ENCODE peak calls at places on chromosome 9, in nine cellular contexts. L is GM20000, W is fibroblast of mammary gland, E is activated B cell treated with CpG ODN at 0.5 μM for 24 hours, H is prostate gland, Q is body of pancreas, B is cardiac muscle cell, X is ovary, V is lower lobe of right lung. J is an unnamed sample.

GRCh38 chr9:92974161-92974661 is 26.9 kb downstream of the FGD3 start:
- DNase-seq in Q (peak), L (no peak), W (no peak), X (no peak), E (no peak), V (peak), B (no peak), H (no peak), J (no peak)

GRCh38 chr9:110337727-110338522 is at the start of gene TXNDC8:
- DNase-seq in E (no peak), B (peak), W (peak), H (no peak), X (no peak), Q (no peak), L (no peak), V (no peak), J (no peak)

GRCh38 chr9:92520837-92521236 is 15.0 kb downstream of the ECM2 start:
- DNase-seq in E (no peak), X (no peak), Q (no peak), W (no peak), H (no peak), B (no peak), L (no peak), V (no peak), J (no peak)

GRCh38 chr9:98034593-98035546 is 21.7 kb upstream of the NANS start:
- DNase-seq in Q (peak), B (peak), V (peak), X (peak), L (peak), E (peak), H (peak), W (peak), J (peak)

GRCh38 chr9:120545691-120546565 is 34.0 kb downstream of the CDK5RAP2 start:
- DNase-seq in H (no peak), B (no peak), L (no peak), W (no peak), V (no peak), Q (no peak), X (no peak), E (no peak), J (no peak)

GRCh38 chr9:10690546-10690945 is 77.7 kb upstream of the PTPRD start:
- DNase-seq in X (no peak), B (no peak), E (no peak), H (no peak), Q (no peak), L (no peak), V (no peak), W (no peak), J (no peak)

GRCh38 chr9:17402309-17402708 is 176.6 kb upstream of the SH3GL2 start:
- DNase-seq in H (no peak), L (no peak), W (peak), B (peak), X (no peak), V (no peak), E (no peak), Q (no peak), J (no peak)

GRCh38 chr9:109821711-109822110 is 41.7 kb downstream of the PALM2AKAP2 start:
- DNase-seq in Q (no peak), L (no peak), B (no peak), V (no peak), X (no peak), E (no peak), W (no peak), H (no peak), J (no peak)

GRCh38 chr9:6759114-6759977 is 1.6 kb downstream of the KDM4C start:
- DNase-seq in H (peak), X (peak), W (peak), E (no peak), V (no peak), L (peak), B (peak), Q (peak), J (no peak)

GRCh38 chr9:38026021-38026809 is 42.8 kb downstream of the SHB start:
- DNase-seq in Q (peak), V (no peak), H (no peak), B (peak), W (peak), X (peak), E (no peak), L (no peak), J (no peak)

GRCh38 chr9:85310531-85311070 is 431.2 kb downstream of the AGTPBP1 start:
- DNase-seq in X (no peak), W (peak), V (no peak), L (no peak), B (no peak), E (no peak), Q (no peak), H (no peak), J (no peak)

GRCh38 chr9:128625391-128626145 is 31.1 kb downstream of the DYNC2I2 start:
- DNase-seq in Q (peak), E (no peak), B (no peak), W (peak), H (no peak), V (peak), L (no peak), X (peak), J (no peak)

GRCh38 chr9:121085661-121086060 is 10.9 kb downstream of the CNTRL start:
- DNase-seq in E (no peak), L (no peak), H (no peak), Q (no peak), X (no peak), V (no peak), B (no peak), W (peak), J (no peak)

GRCh38 chr9:2889023-2889422 is 45.1 kb upstream of the PUM3 start:
- DNase-seq in B (no peak), L (no peak), Q (no peak), H (no peak), V (no peak), W (no peak), E (no peak), X (no peak), J (no peak)

GRCh38 chr9:109224751-109225150 is 57.7 kb upstream of the FRRS1L start:
- DNase-seq in E (no peak), W (no peak), V (no peak), Q (no peak), B (no peak), L (no peak), X (no peak), H (no peak), J (no peak)

GRCh38 chr9:98465799-98466198 is 210.3 kb upstream of the TBC1D2 start:
- DNase-seq in W (no peak), Q (no peak), H (no peak), L (no peak), B (no peak), X (no peak), E (no peak), V (no peak), J (no peak)

GRCh38 chr9:4674783-4675182 is 4.6 kb upstream of the CDC37L1 start:
- DNase-seq in B (peak), W (peak), L (no peak), V (no peak), E (no peak), X (no peak), Q (no peak), H (peak), J (no peak)

GRCh38 chr9:112380102-112380581 is at the start of gene HSDL2:
- DNase-seq in W (peak), E (no peak), V (no peak), H (no peak), B (peak), X (no peak), Q (peak), L (peak), J (no peak)

GRCh38 chr9:70587143-70587710 is 172.8 kb upstream of the KLF9 start:
- DNase-seq in B (peak), X (peak), L (no peak), Q (no peak), W (peak), H (no peak), V (no peak), E (no peak), J (no peak)

GRCh38 chr9:105413486-105414068 is 34.3 kb upstream of the FSD1L start:
- DNase-seq in L (no peak), B (peak), V (no peak), H (no peak), W (peak), E (no peak), Q (peak), X (no peak), J (no peak)

GRCh38 chr9:98220911-98221310 is 28.5 kb upstream of the CORO2A start:
- DNase-seq in W (no peak), X (no peak), V (no peak), E (no peak), Q (no peak), H (no peak), L (no peak), B (no peak), J (peak)

GRCh38 chr9:11893331-11893730 is 799.9 kb upstream of the TYRP1 start:
- DNase-seq in H (no peak), L (no peak), B (no peak), E (no peak), W (peak), V (no peak), X (no peak), Q (no peak), J (no peak)

GRCh38 chr9:126326228-126327015 is at the start of gene MVB12B:
- DNase-seq in H (peak), L (peak), W (no peak), Q (peak), B (peak), E (peak), X (peak), V (peak), J (no peak)

GRCh38 chr9:70352356-70352755 is 62.1 kb downstream of the KLF9 start:
- DNase-seq in L (no peak), W (peak), B (peak), X (no peak), H (no peak), V (no peak), E (no peak), Q (no peak), J (no peak)

GRCh38 chr9:110007477-110008270 is 200.3 kb downstream of the C9orf152 start:
- DNase-seq in X (no peak), B (no peak), E (no peak), H (no peak), V (no peak), L (no peak), W (no peak), Q (no peak), J (no peak)

GRCh38 chr9:5838884-5839571 is 6.1 kb upstream of the ERMP1 start:
- DNase-seq in X (no peak), V (no peak), H (no peak), W (peak), E (no peak), B (peak), L (no peak), Q (peak), J (no peak)

GRCh38 chr9:65410926-65411325 is 125.9 kb upstream of the FOXD4L5 start:
- DNase-seq in W (no peak), B (no peak), V (no peak), H (no peak), X (no peak), E (no peak), L (no peak), Q (no peak), J (peak)

GRCh38 chr9:3863686-3864085 is 337.9 kb upstream of the RFX3 start:
- DNase-seq in L (no peak), W (peak), X (no peak), Q (no peak), E (no peak), V (no peak), B (peak), H (no peak), J (no peak)

GRCh38 chr9:38374847-38375571 is 17.5 kb upstream of the ALDH1B1 start:
- DNase-seq in Q (no peak), V (no peak), X (no peak), L (no peak), W (no peak), H (no peak), B (no peak), E (no peak), J (no peak)

DNA sequence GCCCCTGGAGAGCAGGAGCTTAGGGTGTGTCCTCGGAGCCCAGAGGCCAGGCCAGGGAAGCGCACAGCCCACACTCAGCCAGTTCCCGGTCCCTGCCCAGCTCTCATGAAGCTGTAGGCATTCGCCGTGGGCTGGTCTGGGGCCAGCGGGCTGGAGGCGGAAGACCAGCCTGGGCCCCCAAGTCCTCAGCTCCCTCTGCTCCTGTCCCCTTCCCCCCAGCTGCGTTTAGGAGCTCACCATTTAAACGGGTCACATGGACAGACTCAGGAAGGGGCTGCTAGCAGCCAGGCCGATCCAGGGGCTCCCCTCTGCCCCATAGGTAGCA is 17.4 kb downstream of the DNLZ start:
- DNase-seq in X (no peak), B (no peak), Q (no peak), E (no peak), L (no peak), W (no peak), H (no peak), V (no peak), J (no peak)
- TF ChIP-seq CTCF in X (no peak), B (no peak), Q (no peak), E (no peak), L (no peak), W (no peak), H (no peak), V (no peak), J (no peak)

GRCh38 chr9:133375116-133375723 is 640 bp downstream of the SURF4 start:
- DNase-seq in E (no peak), W (peak), V (no peak), H (peak), Q (peak), B (peak), X (no peak), L (peak), J (no peak)
- TF ChIP-seq CTCF in E (no peak), W (no peak), V (no peak), H (no peak), Q (no peak), B (no peak), X (no peak), L (no peak), J (no peak)

GRCh38 chr9:81621785-81622243 is 67.5 kb downstream of the TLE1 start:
- DNase-seq in L (no peak), W (no peak), Q (no peak), B (no peak), V (no peak), H (no peak), E (no peak), X (no peak), J (no peak)

GRCh38 chr9:81618923-81619322 is 70.4 kb downstream of the TLE1 start:
- DNase-seq in W (no peak), E (no peak), X (no peak), V (no peak), B (no peak), L (no peak), Q (no peak), H (no peak), J (no peak)

GRCh38 chr9:81621111-81621510 is 68.2 kb downstream of the TLE1 start:
- DNase-seq in E (no peak), B (no peak), L (no peak), Q (no peak), V (no peak), W (no peak), H (no peak), X (no peak), J (no peak)

GRCh38 chr9:81619353-81620008 is 69.9 kb downstream of the TLE1 start:
- DNase-seq in X (no peak), L (no peak), E (no peak), Q (no peak), W (peak), H (no peak), B (peak), V (no peak), J (no peak)

GRCh38 chr9:81620009-81620405 is 69.3 kb downstream of the TLE1 start:
- DNase-seq in V (no peak), E (no peak), B (no peak), W (no peak), H (no peak), Q (no peak), X (no peak), L (no peak), J (no peak)
- TF ChIP-seq CTCF in V (no peak), E (no peak), B (no peak), W (no peak), H (no peak), Q (no peak), X (no peak), L (no peak), J (no peak)

DNA sequence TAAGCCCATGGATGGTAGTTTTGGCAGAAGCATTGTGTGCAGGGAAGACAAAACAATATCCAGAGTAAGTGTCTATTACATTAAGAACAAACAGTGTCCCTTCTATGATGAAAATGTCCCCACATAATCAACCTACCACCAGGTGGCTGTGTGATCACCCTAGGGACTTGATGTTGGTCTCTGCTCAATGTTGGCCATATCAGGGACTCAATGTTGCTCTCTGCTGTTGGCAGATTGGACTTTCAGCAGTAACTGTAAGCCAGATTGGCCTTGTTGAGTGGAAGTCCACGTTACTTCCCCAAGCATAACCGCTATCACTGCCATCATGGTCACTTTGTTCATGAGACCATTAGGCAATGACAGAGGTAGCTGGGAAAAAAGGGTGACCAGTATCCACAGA is 52.8 kb upstream of the PRSS3 start:
- DNase-seq in L (no peak), B (no peak), H (no peak), V (no peak), X (no peak), Q (no peak), E (no peak), W (no peak), J (no peak)
- TF ChIP-seq CTCF in L (no peak), B (no peak), H (no peak), V (no peak), X (no peak), Q (no peak), E (no peak), W (no peak), J (no peak)

GRCh38 chr9:106648799-106649198 is 214.2 kb upstream of the ZNF462 start:
- DNase-seq in B (peak), L (no peak), E (no peak), V (no peak), X (no peak), W (peak), H (no peak), Q (no peak), J (no peak)
- TF ChIP-seq CTCF in B (peak), L (no peak), E (no peak), V (no peak), X (no peak), W (peak), H (peak), Q (peak), J (no peak)

J was measured in CD14-positive monocyte.